ENCODE peak calls at places on chromosome 9, in five cellular contexts. One of them, this sample, is unnamed.

GRCh38 chr9:125785187-125785840 is 38.1 kb downstream of the PBX3 start:
- DNase-seq in M059J: no peak
- DNase-seq in CD4-positive, CD25-positive, alpha-beta regulatory T cell: peak; percentile 70
- DNase-seq in activated CD4-positive, alpha-beta T cell treated with anti-CD3 and anti-CD28 coated beads, Interleukin-2, amount 50 U/mL, for 1 hour: no peak
- DNase-seq in neural progenitor cell: no peak
- DNase-seq in this sample: no peak

GRCh38 chr9:12554636-12555035 is 138.5 kb upstream of the TYRP1 start:
- DNase-seq in M059J: peak; percentile 33
- DNase-seq in neural progenitor cell: peak; percentile 17
- DNase-seq in CD4-positive, CD25-positive, alpha-beta regulatory T cell: no peak
- DNase-seq in activated CD4-positive, alpha-beta T cell treated with anti-CD3 and anti-CD28 coated beads, Interleukin-2, amount 50 U/mL, for 1 hour: no peak
- DNase-seq in this sample: no peak

GRCh38 chr9:18699749-18700148 is 225.8 kb downstream of the ADAMTSL1 start:
- DNase-seq in M059J: no peak
- DNase-seq in activated CD4-positive, alpha-beta T cell treated with anti-CD3 and anti-CD28 coated beads, Interleukin-2, amount 50 U/mL, for 1 hour: no peak
- DNase-seq in CD4-positive, CD25-positive, alpha-beta regulatory T cell: no peak
- DNase-seq in neural progenitor cell: no peak
- DNase-seq in this sample: no peak

GRCh38 chr9:104088416-104088815 is 5.7 kb upstream of the SMC2 start:
- DNase-seq in CD4-positive, CD25-positive, alpha-beta regulatory T cell: no peak
- DNase-seq in activated CD4-positive, alpha-beta T cell treated with anti-CD3 and anti-CD28 coated beads, Interleukin-2, amount 50 U/mL, for 1 hour: no peak
- DNase-seq in M059J: peak; percentile 17
- DNase-seq in neural progenitor cell: no peak
- DNase-seq in this sample: no peak

GRCh38 chr9:136328011-136328621 is 777 bp downstream of the GPSM1 start:
- DNase-seq in neural progenitor cell: no peak
- DNase-seq in M059J: no peak
- DNase-seq in activated CD4-positive, alpha-beta T cell treated with anti-CD3 and anti-CD28 coated beads, Interleukin-2, amount 50 U/mL, for 1 hour: no peak
- DNase-seq in CD4-positive, CD25-positive, alpha-beta regulatory T cell: no peak
- DNase-seq in this sample: no peak

GRCh38 chr9:21684831-21685362 is 117.5 kb upstream of the MTAP start:
- DNase-seq in activated CD4-positive, alpha-beta T cell treated with anti-CD3 and anti-CD28 coated beads, Interleukin-2, amount 50 U/mL, for 1 hour: no peak
- DNase-seq in neural progenitor cell: no peak
- DNase-seq in CD4-positive, CD25-positive, alpha-beta regulatory T cell: no peak
- DNase-seq in M059J: peak; percentile 99
- DNase-seq in this sample: no peak

GRCh38 chr9:73655363-73655762 is 503.7 kb downstream of the ANXA1 start:
- DNase-seq in activated CD4-positive, alpha-beta T cell treated with anti-CD3 and anti-CD28 coated beads, Interleukin-2, amount 50 U/mL, for 1 hour: no peak
- DNase-seq in M059J: no peak
- DNase-seq in CD4-positive, CD25-positive, alpha-beta regulatory T cell: no peak
- DNase-seq in neural progenitor cell: no peak
- DNase-seq in this sample: no peak

GRCh38 chr9:77673912-77674791 is 26.0 kb upstream of the GNA14 start:
- DNase-seq in neural progenitor cell: no peak
- DNase-seq in activated CD4-positive, alpha-beta T cell treated with anti-CD3 and anti-CD28 coated beads, Interleukin-2, amount 50 U/mL, for 1 hour: no peak
- DNase-seq in M059J: peak; percentile 19
- DNase-seq in CD4-positive, CD25-positive, alpha-beta regulatory T cell: peak; percentile 2
- DNase-seq in this sample: no peak

GRCh38 chr9:38062498-38063362 is 6.3 kb downstream of the SHB start:
- DNase-seq in neural progenitor cell: no peak
- DNase-seq in CD4-positive, CD25-positive, alpha-beta regulatory T cell: no peak
- DNase-seq in M059J: peak; percentile 86
- DNase-seq in activated CD4-positive, alpha-beta T cell treated with anti-CD3 and anti-CD28 coated beads, Interleukin-2, amount 50 U/mL, for 1 hour: no peak
- DNase-seq in this sample: no peak

GRCh38 chr9:124180557-124180956 is 77.2 kb upstream of the NEK6 start:
- DNase-seq in neural progenitor cell: no peak
- DNase-seq in M059J: peak; percentile 33
- DNase-seq in CD4-positive, CD25-positive, alpha-beta regulatory T cell: no peak
- DNase-seq in activated CD4-positive, alpha-beta T cell treated with anti-CD3 and anti-CD28 coated beads, Interleukin-2, amount 50 U/mL, for 1 hour: no peak
- DNase-seq in this sample: no peak

GRCh38 chr9:21616082-21616778 is 134.1 kb upstream of the IFNE start:
- DNase-seq in neural progenitor cell: no peak
- DNase-seq in M059J: peak; percentile 98
- DNase-seq in CD4-positive, CD25-positive, alpha-beta regulatory T cell: no peak
- DNase-seq in activated CD4-positive, alpha-beta T cell treated with anti-CD3 and anti-CD28 coated beads, Interleukin-2, amount 50 U/mL, for 1 hour: no peak
- DNase-seq in this sample: no peak

GRCh38 chr9:81634915-81635516 is 54.3 kb downstream of the TLE1 start:
- DNase-seq in M059J: no peak
- DNase-seq in activated CD4-positive, alpha-beta T cell treated with anti-CD3 and anti-CD28 coated beads, Interleukin-2, amount 50 U/mL, for 1 hour: no peak
- DNase-seq in CD4-positive, CD25-positive, alpha-beta regulatory T cell: no peak
- DNase-seq in neural progenitor cell: no peak
- DNase-seq in this sample: no peak

GRCh38 chr9:97565262-97565661 is 63.8 kb downstream of the TMOD1 start:
- DNase-seq in activated CD4-positive, alpha-beta T cell treated with anti-CD3 and anti-CD28 coated beads, Interleukin-2, amount 50 U/mL, for 1 hour: no peak
- DNase-seq in neural progenitor cell: no peak
- DNase-seq in M059J: no peak
- DNase-seq in CD4-positive, CD25-positive, alpha-beta regulatory T cell: no peak
- DNase-seq in this sample: no peak

GRCh38 chr9:83584995-83585394 is 37.9 kb upstream of the IDNK start:
- DNase-seq in activated CD4-positive, alpha-beta T cell treated with anti-CD3 and anti-CD28 coated beads, Interleukin-2, amount 50 U/mL, for 1 hour: no peak
- DNase-seq in neural progenitor cell: no peak
- DNase-seq in M059J: no peak
- DNase-seq in CD4-positive, CD25-positive, alpha-beta regulatory T cell: no peak
- DNase-seq in this sample: no peak

GRCh38 chr9:121455527-121456239 is 44.0 kb downstream of the GGTA1 start:
- DNase-seq in CD4-positive, CD25-positive, alpha-beta regulatory T cell: peak; percentile 8
- DNase-seq in M059J: no peak
- DNase-seq in activated CD4-positive, alpha-beta T cell treated with anti-CD3 and anti-CD28 coated beads, Interleukin-2, amount 50 U/mL, for 1 hour: no peak
- DNase-seq in neural progenitor cell: no peak
- DNase-seq in this sample: no peak

GRCh38 chr9:136546697-136547481 is 1.0 kb upstream of the NOTCH1 start:
- DNase-seq in activated CD4-positive, alpha-beta T cell treated with anti-CD3 and anti-CD28 coated beads, Interleukin-2, amount 50 U/mL, for 1 hour: peak; percentile 55
- DNase-seq in CD4-positive, CD25-positive, alpha-beta regulatory T cell: peak; percentile 80
- DNase-seq in M059J: peak; percentile 65
- DNase-seq in neural progenitor cell: peak; percentile 64
- DNase-seq in this sample: peak; percentile 39

GRCh38 chr9:93960971-93961841 is 6.1 kb upstream of the BARX1 start:
- DNase-seq in activated CD4-positive, alpha-beta T cell treated with anti-CD3 and anti-CD28 coated beads, Interleukin-2, amount 50 U/mL, for 1 hour: no peak
- DNase-seq in CD4-positive, CD25-positive, alpha-beta regulatory T cell: no peak
- DNase-seq in M059J: no peak
- DNase-seq in neural progenitor cell: no peak
- DNase-seq in this sample: no peak

GRCh38 chr9:5760338-5760737 is 72.6 kb downstream of the ERMP1 start:
- DNase-seq in M059J: no peak
- DNase-seq in activated CD4-positive, alpha-beta T cell treated with anti-CD3 and anti-CD28 coated beads, Interleukin-2, amount 50 U/mL, for 1 hour: no peak
- DNase-seq in CD4-positive, CD25-positive, alpha-beta regulatory T cell: no peak
- DNase-seq in neural progenitor cell: no peak
- DNase-seq in this sample: no peak

GRCh38 chr9:5140151-5140550 is 45.3 kb downstream of the INSL6 start:
- DNase-seq in M059J: peak; percentile 5
- DNase-seq in activated CD4-positive, alpha-beta T cell treated with anti-CD3 and anti-CD28 coated beads, Interleukin-2, amount 50 U/mL, for 1 hour: no peak
- DNase-seq in CD4-positive, CD25-positive, alpha-beta regulatory T cell: no peak
- DNase-seq in neural progenitor cell: no peak
- DNase-seq in this sample: no peak

GRCh38 chr9:113541019-113541900 is 77.7 kb downstream of the RGS3 start:
- DNase-seq in neural progenitor cell: peak; percentile 87
- DNase-seq in CD4-positive, CD25-positive, alpha-beta regulatory T cell: no peak
- DNase-seq in M059J: no peak
- DNase-seq in activated CD4-positive, alpha-beta T cell treated with anti-CD3 and anti-CD28 coated beads, Interleukin-2, amount 50 U/mL, for 1 hour: no peak
- DNase-seq in this sample: peak; percentile 82

GRCh38 chr9:137381501-137382443 is 41.2 kb downstream of the EXD3 start:
- DNase-seq in M059J: no peak
- DNase-seq in CD4-positive, CD25-positive, alpha-beta regulatory T cell: no peak
- DNase-seq in neural progenitor cell: no peak
- DNase-seq in activated CD4-positive, alpha-beta T cell treated with anti-CD3 and anti-CD28 coated beads, Interleukin-2, amount 50 U/mL, for 1 hour: no peak
- DNase-seq in this sample: peak; percentile 32

GRCh38 chr9:72540348-72540873 is 19.0 kb downstream of the TMC1 start:
- DNase-seq in CD4-positive, CD25-positive, alpha-beta regulatory T cell: no peak
- DNase-seq in neural progenitor cell: no peak
- DNase-seq in activated CD4-positive, alpha-beta T cell treated with anti-CD3 and anti-CD28 coated beads, Interleukin-2, amount 50 U/mL, for 1 hour: no peak
- DNase-seq in M059J: peak; percentile 95
- DNase-seq in this sample: no peak

GRCh38 chr9:121640076-121640475 is 11.4 kb upstream of the DAB2IP start:
- DNase-seq in M059J: no peak
- DNase-seq in neural progenitor cell: peak; percentile 72
- DNase-seq in CD4-positive, CD25-positive, alpha-beta regulatory T cell: peak; percentile 20
- DNase-seq in activated CD4-positive, alpha-beta T cell treated with anti-CD3 and anti-CD28 coated beads, Interleukin-2, amount 50 U/mL, for 1 hour: peak; percentile 7
- DNase-seq in this sample: peak; percentile 76

GRCh38 chr9:101716629-101717028 is 21.8 kb downstream of the GRIN3A start:
- DNase-seq in neural progenitor cell: no peak
- DNase-seq in M059J: no peak
- DNase-seq in activated CD4-positive, alpha-beta T cell treated with anti-CD3 and anti-CD28 coated beads, Interleukin-2, amount 50 U/mL, for 1 hour: no peak
- DNase-seq in CD4-positive, CD25-positive, alpha-beta regulatory T cell: no peak
- DNase-seq in this sample: no peak

GRCh38 chr9:135151905-135152304 is 64.4 kb downstream of the OLFM1 start:
- DNase-seq in neural progenitor cell: no peak
- DNase-seq in activated CD4-positive, alpha-beta T cell treated with anti-CD3 and anti-CD28 coated beads, Interleukin-2, amount 50 U/mL, for 1 hour: no peak
- DNase-seq in CD4-positive, CD25-positive, alpha-beta regulatory T cell: no peak
- DNase-seq in M059J: no peak
- DNase-seq in this sample: no peak

This sample was measured in Caco-2.